ENCODE peak calls at places on chromosome 14, in six cellular contexts. P is stomach, T is upper lobe of left lung, R is body of pancreas, N is breast epithelium, J is uterus. H is an unnamed sample.

GRCh38 chr14:90235179-90235976 is 21.0 kb upstream of the PSMC1 start:
- DNase-seq in P (peak; percentile 76), T (peak; percentile 63), R (peak; percentile 52), N (peak; percentile 69), J (no peak), H (peak; percentile 85)

GRCh38 chr14:54048311-54048710 is 91.7 kb upstream of the BMP4 start:
- DNase-seq in P (no peak), T (peak; percentile 36), R (no peak), N (no peak), J (no peak), H (peak; percentile 67)

GRCh38 chr14:46672128-46672527 is 20.5 kb upstream of the RPL10L start:
- DNase-seq in P (no peak), T (no peak), R (no peak), N (no peak), J (no peak), H (no peak)

GRCh38 chr14:80213602-80214001 is 2.3 kb upstream of the DIO2 start:
- DNase-seq in P (peak; percentile 41), T (no peak), R (peak; percentile 36), N (no peak), J (no peak), H (peak; percentile 68)

GRCh38 chr14:31208546-31209424 is 1.2 kb upstream of the HECTD1 start:
- DNase-seq in P (no peak), T (no peak), R (no peak), N (no peak), J (no peak), H (peak; percentile 9)

GRCh38 chr14:91867316-91867988 is at the start of gene TC2N:
- DNase-seq in P (no peak), T (no peak), R (no peak), N (no peak), J (no peak), H (peak; percentile 14)

GRCh38 chr14:91173867-91174266 is 60.0 kb downstream of the DGLUCY start:
- DNase-seq in P (no peak), T (no peak), R (no peak), N (no peak), J (no peak), H (no peak)

GRCh38 chr14:101503431-101504095 is 57.7 kb upstream of the DIO3 start:
- DNase-seq in P (peak; percentile 22), T (no peak), R (no peak), N (peak; percentile 14), J (peak; percentile 7), H (no peak)

GRCh38 chr14:55104051-55104954 is 24.7 kb upstream of the LGALS3 start:
- DNase-seq in P (no peak), T (no peak), R (peak; percentile 27), N (no peak), J (no peak), H (peak; percentile 78)

GRCh38 chr14:64801800-64802199 is 77.9 kb downstream of the SPTB start:
- DNase-seq in P (no peak), T (no peak), R (no peak), N (no peak), J (no peak), H (peak; percentile 45)

GRCh38 chr14:80395031-80395430 is 183.7 kb upstream of the DIO2 start:
- DNase-seq in P (no peak), T (no peak), R (no peak), N (no peak), J (no peak), H (no peak)

GRCh38 chr14:91142214-91142668 is 28.4 kb downstream of the DGLUCY start:
- DNase-seq in P (no peak), T (no peak), R (no peak), N (no peak), J (no peak), H (peak; percentile 57)

GRCh38 chr14:84493779-84494178 is 1036.2 kb upstream of the FLRT2 start:
- DNase-seq in P (no peak), T (no peak), R (no peak), N (no peak), J (no peak), H (peak; percentile 2)

GRCh38 chr14:71143391-71144290 is 236.4 kb downstream of the PCNX1 start:
- DNase-seq in P (no peak), T (no peak), R (peak; percentile 28), N (no peak), J (no peak), H (peak; percentile 87)

GRCh38 chr14:102873131-102873530 is 49.3 kb upstream of the AMN start:
- DNase-seq in P (no peak), T (no peak), R (no peak), N (no peak), J (no peak), H (no peak)

GRCh38 chr14:92582706-92583452 is 69.3 kb downstream of the RIN3 start:
- DNase-seq in P (no peak), T (no peak), R (no peak), N (no peak), J (no peak), H (no peak)

GRCh38 chr14:89377544-89377943 is 39.5 kb downstream of the FOXN3 start:
- DNase-seq in P (no peak), T (no peak), R (no peak), N (no peak), J (no peak), H (no peak)

GRCh38 chr14:93046696-93047050 is 69.1 kb downstream of the ITPK1 start:
- DNase-seq in P (no peak), T (no peak), R (no peak), N (no peak), J (no peak), H (no peak)

GRCh38 chr14:71229875-71230274 is 322.6 kb downstream of the PCNX1 start:
- DNase-seq in P (no peak), T (no peak), R (no peak), N (no peak), J (no peak), H (no peak)

GRCh38 chr14:49512147-49512551 is 74.0 kb downstream of the RPS29 start:
- DNase-seq in P (no peak), T (no peak), R (no peak), N (no peak), J (no peak), H (no peak)

GRCh38 chr14:73462815-73463214 is 4.5 kb upstream of the NUMB start:
- DNase-seq in P (no peak), T (no peak), R (no peak), N (no peak), J (no peak), H (peak; percentile 38)

GRCh38 chr14:30669594-30669993 is 47.5 kb downstream of the SCFD1 start:
- DNase-seq in P (no peak), T (no peak), R (no peak), N (no peak), J (no peak), H (no peak)

GRCh38 chr14:63770187-63770807 is 42.4 kb upstream of the SGPP1 start:
- DNase-seq in P (peak; percentile 54), T (no peak), R (peak; percentile 76), N (no peak), J (peak; percentile 24), H (peak; percentile 40)

GRCh38 chr14:85528882-85529585 is 910 bp upstream of the FLRT2 start:
- DNase-seq in P (no peak), T (no peak), R (peak; percentile 30), N (no peak), J (no peak), H (no peak)

GRCh38 chr14:85601246-85601645 is 71.3 kb downstream of the FLRT2 start:
- DNase-seq in P (no peak), T (no peak), R (no peak), N (no peak), J (no peak), H (no peak)

DNA sequence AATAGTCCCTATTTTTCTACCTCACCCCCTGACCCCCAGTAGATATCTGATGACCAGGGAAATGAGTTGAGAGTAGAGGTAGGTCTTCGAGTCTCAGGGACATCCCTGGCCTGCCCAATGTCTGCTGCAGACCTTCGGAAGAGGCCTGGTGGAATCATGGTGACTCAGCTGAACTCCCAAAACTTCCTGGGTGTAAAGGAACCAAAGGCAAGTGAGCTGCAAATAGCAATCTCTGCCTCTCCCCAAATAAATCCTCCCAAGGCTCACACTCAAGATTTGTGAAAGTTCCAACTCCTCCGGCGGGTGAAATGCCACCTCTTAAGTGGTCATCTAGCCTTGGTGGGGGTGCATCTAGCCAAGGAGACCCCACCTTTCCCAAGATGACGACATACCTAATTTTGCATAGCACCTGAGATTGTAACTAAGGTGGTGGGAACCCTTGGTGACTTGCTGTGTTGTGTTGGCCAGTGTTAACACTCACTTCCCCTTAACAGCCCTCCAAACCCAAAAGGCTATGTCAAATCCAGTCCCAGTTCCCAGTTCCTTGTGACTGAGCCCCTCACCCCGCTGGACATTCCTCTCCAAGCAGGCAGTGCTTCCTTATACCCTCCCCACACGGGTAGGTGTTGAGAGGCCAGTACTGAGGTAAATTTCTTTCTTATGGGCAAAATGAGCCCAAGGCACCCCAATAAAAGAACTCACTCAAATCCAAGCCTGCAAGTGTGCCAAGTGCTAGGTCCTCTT is 6.2 kb downstream of the ZFP36L1 start:
- DNase-seq in P (peak; percentile 26), T (no peak), R (peak; percentile 60), N (no peak), J (peak; percentile 58), H (no peak)
- H3K4me3 ChIP-seq in P (no peak overlapping the region), T (peak overlapping the region; percentile 75), R (no peak overlapping the region), N (no peak overlapping the region), J (peak overlapping the region; percentile 78), H (no peak overlapping the region)

GRCh38 chr14:51242545-51243490 is 2.8 kb downstream of the TMX1 start:
- DNase-seq in P (no peak), T (no peak), R (no peak), N (no peak), J (no peak), H (peak; percentile 47)
- TF ChIP-seq CTCF in P (no peak), T (no peak), R (no peak), N (no peak), J (no peak), H (peak; percentile 19)

GRCh38 chr14:58697927-58698641 is 60.3 kb downstream of the DACT1 start:
- DNase-seq in P (no peak), T (no peak), R (no peak), N (no peak), J (no peak), H (no peak)
- TF ChIP-seq POLR2A in P (no peak), T (no peak), R (no peak), N (no peak), J (no peak), H (no peak)

GRCh38 chr14:32367501-32367900 is 38.4 kb downstream of the AKAP6 start:
- DNase-seq in P (no peak), T (no peak), R (no peak), N (no peak), J (no peak), H (no peak)
- H3K4me3 ChIP-seq in P (no peak overlapping the region), T (no peak overlapping the region), R (no peak overlapping the region), N (no peak overlapping the region), J (no peak overlapping the region), H (no peak overlapping the region)

DNA sequence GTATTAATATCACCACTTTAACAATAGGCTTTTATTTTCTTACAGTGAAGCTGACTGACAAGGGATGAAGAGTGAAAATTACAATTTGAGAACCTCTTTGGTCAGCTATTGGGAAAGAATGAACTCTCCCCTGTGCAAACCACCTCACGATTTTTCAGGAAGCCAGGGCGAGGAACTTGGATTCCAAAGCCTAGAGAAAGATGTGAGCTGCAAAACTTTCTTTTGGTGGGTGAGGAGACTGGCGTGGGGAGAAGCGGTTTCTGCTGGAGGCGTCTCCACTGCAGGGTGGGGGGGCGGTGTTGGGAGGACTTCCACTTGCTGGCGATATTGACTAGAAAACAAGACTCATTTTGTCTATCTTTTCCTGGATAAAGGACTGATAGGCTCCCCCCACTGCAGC is 59.3 kb upstream of the VRK1 start:
- DNase-seq in P (no peak), T (no peak), R (no peak), N (no peak), J (no peak), H (no peak)
- TF ChIP-seq CTCF in P (no peak), T (no peak), R (no peak), N (no peak), J (no peak), H (no peak)

H was measured in NB4.